ENCODE peak calls at places on chromosomes 4 and X, in four cellular contexts. F is GM23248, T is right atrium auricular region, Y is heart left ventricle. W is an unnamed sample.

GRCh38 chrX:38341442-38341841 is 11.0 kb upstream of the OTC start:
- DNase-seq in Y (no peak), T (no peak), F (no peak), W (no peak)

GRCh38 chrX:48972214-48973164 is 845 bp upstream of the KCND1 start:
- DNase-seq in F (peak; percentile 59), Y (peak; percentile 24), T (no peak), W (peak; percentile 47)

GRCh38 chrX:30373951-30374350 is 64.8 kb upstream of the NR0B1 start:
- DNase-seq in T (no peak), Y (no peak), F (no peak), W (no peak)

GRCh38 chrX:129522184-129523059 is 868 bp downstream of the SMARCA1 start:
- DNase-seq in Y (peak; percentile 58), F (peak; percentile 81), T (no peak), W (peak; percentile 77)

GRCh38 chr4:20020049-20020448 is 231.7 kb upstream of the SLIT2 start:
- DNase-seq in T (no peak), Y (no peak), F (no peak), W (no peak)

GRCh38 chrX:1453951-1454785 is 1.5 kb upstream of the ASMTL start:
- DNase-seq in F (peak; percentile 83), T (peak; percentile 87), Y (peak; percentile 86), W (peak; percentile 84)

GRCh38 chr4:105657117-105657765 is 51.2 kb downstream of the INTS12 start:
- DNase-seq in Y (no peak), F (no peak), T (no peak), W (no peak)

GRCh38 chr4:41346306-41347061 is 89.8 kb downstream of the UCHL1 start:
- DNase-seq in T (no peak), F (peak; percentile 36), Y (no peak), W (no peak)

GRCh38 chrX:13078739-13079444 is 34.5 kb upstream of the FAM9C start:
- DNase-seq in Y (peak; percentile 40), F (peak; percentile 82), T (peak; percentile 65), W (peak; percentile 64)

GRCh38 chr4:148376151-148376550 is 66.1 kb downstream of the NR3C2 start:
- DNase-seq in T (peak; percentile 62), F (no peak), Y (peak; percentile 37), W (no peak)

GRCh38 chr4:8171941-8172924 is 13.6 kb upstream of the ABLIM2 start:
- DNase-seq in T (no peak), Y (no peak), F (no peak), W (no peak)

GRCh38 chr4:82939414-82939813 is 38.9 kb downstream of the THAP9 start:
- DNase-seq in F (no peak), T (no peak), Y (no peak), W (no peak)

GRCh38 chr4:130092187-130093015 is 996.4 kb downstream of the C4orf33 start:
- DNase-seq in T (no peak), Y (no peak), F (no peak), W (no peak)

GRCh38 chr4:133186845-133187244 is 37.8 kb downstream of the PCDH10 start:
- DNase-seq in Y (no peak), T (no peak), F (peak; percentile 38), W (no peak)

GRCh38 chr4:173609158-173609557 is 79.1 kb upstream of the HAND2 start:
- DNase-seq in Y (no peak), F (no peak), T (no peak), W (no peak)

GRCh38 chr4:124910327-124910726 is 197.8 kb upstream of the ANKRD50 start:
- DNase-seq in Y (no peak), F (no peak), T (no peak), W (no peak)

GRCh38 chrX:69568828-69569227 is 47.1 kb upstream of the EDA start:
- DNase-seq in F (no peak), Y (no peak), T (no peak), W (no peak)

DNA sequence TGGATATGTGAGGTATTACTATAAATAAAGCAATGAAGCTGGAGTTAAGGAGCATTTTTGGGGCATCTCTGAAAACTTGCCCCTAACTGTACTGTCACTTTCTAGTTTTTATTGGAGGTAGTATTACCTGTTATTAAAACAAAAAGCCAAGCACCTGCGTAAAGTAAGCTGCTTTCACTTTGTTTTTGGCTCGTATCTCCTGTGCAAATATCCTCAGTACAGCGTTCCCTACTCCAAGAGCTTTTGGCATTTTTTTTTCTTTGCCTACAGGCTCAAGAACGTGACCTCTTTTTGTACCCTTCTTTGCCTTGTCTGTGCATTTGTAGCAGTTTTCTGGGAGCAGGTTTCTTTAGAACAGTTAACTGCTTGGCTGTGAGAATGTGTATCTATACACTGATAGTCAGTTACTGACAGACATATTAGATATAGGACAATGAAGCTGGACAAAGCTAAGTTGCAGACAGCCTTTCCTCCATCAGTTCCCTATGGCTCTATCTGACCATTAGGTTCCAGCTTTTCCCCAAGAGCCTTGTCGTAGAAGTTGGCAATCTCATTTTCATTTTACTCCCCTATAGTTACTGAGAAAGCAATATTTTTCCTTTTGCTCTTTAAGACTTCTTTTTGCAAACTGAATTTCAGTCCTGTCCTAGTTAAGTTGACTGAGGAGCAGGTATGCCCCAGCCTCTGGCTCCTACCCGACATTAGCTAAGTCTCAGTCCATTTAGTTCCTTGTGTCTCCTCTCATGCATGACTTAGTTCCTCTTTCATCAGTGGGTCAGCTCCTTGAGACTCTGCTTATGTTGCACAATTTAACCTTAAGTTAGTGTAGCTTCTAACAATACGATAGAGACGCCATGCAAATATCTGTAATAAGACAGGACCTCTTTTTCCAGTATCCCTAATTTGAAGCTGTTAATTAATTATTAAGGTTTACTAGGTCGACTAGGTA is 71.5 kb upstream of the HPRT1 start:
- DNase-seq in T (no peak), F (no peak), Y (no peak), W (no peak)
- H3K27ac ChIP-seq in T (no peak overlapping the region), F (no peak overlapping the region), Y (no peak overlapping the region), W (no peak overlapping the region)

GRCh38 chr4:181006509-181007290 is 1236.5 kb upstream of the TENM3 start:
- DNase-seq in F (peak; percentile 42), T (no peak), Y (no peak), W (no peak)
- H3K4me3 ChIP-seq in F (peak overlapping the region; percentile 68), T (no peak overlapping the region), Y (no peak overlapping the region), W (peak overlapping the region; percentile 4)

GRCh38 chr4:14023901-14024300 is 396.4 kb upstream of the BOD1L1 start:
- DNase-seq in T (no peak), F (no peak), Y (no peak), W (no peak)
- H3K9me3 ChIP-seq in T (no peaks in the 10 kb centered on the region), F (no peaks in the 10 kb centered on the region), Y (no peaks in the 10 kb centered on the region), W (no peaks in the 10 kb centered on the region)

GRCh38 chr4:76666940-76667532 is 230.9 kb downstream of the SOWAHB start:
- DNase-seq in F (peak; percentile 6), Y (no peak), T (no peak), W (no peak)
- H3K27ac ChIP-seq in F (no peak overlapping the region), Y (no peak overlapping the region), T (no peak overlapping the region), W (no peak overlapping the region)

DNA sequence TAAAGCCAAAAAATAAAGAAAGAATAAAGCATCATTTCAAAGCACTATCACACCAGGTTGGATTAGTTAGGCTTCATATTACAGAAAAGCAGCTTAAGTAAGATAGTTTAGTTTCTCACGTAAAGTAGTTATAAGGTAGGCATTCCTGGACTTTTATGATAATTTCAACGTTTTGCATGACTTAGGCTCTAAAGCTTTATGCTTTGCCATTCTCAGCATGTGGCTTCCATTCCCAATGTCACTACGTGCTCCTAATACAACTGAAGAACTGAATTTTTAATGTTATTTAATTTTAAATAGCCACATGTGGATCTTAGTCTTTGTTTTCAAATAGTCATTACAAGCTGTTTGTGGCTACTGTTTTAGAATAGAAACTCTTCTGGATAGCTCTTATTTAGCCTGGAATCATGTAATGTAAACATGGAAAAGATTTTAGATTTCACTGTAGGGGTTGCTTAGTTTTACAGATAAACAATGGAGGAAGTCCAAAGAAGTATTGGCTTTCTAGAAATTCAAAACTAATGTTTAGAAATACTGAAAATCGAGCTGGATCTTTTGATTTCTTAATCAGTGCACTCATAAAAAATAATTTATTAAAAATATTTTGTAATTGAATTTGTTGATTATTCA is 710.0 kb downstream of the IL1RAPL1 start:
- DNase-seq in F (no peak), Y (no peak), T (no peak), W (no peak)
- H3K4me3 ChIP-seq in F (no peak overlapping the region), Y (no peak overlapping the region), T (no peak overlapping the region), W (no peak overlapping the region)

GRCh38 chrX:155389634-155390033 is 7.7 kb downstream of the F8A2 start:
- DNase-seq in Y (no peak), T (no peak), F (no peak), W (no peak)
- H3K9me3 ChIP-seq in Y (no peaks in the 10 kb centered on the region), T (no peaks in the 10 kb centered on the region), F (no peaks in the 10 kb centered on the region), W (no peaks in the 10 kb centered on the region)

GRCh38 chr4:69239092-69239491 is 24.5 kb upstream of the UGT2B11 start:
- DNase-seq in F (no peak), Y (no peak), T (no peak), W (no peak)
- H3K27ac ChIP-seq in F (no peak overlapping the region), Y (no peak overlapping the region), T (no peak overlapping the region), W (no peak overlapping the region)

GRCh38 chrX:127574829-127575228 is 477.4 kb downstream of the ACTRT1 start:
- DNase-seq in F (no peak), T (no peak), Y (no peak), W (no peak)
- H3K4me3 ChIP-seq in F (no peak overlapping the region), T (no peak overlapping the region), Y (no peak overlapping the region), W (no peak overlapping the region)

GRCh38 chrX:10130354-10130753 is 26.4 kb upstream of the CLCN4 start:
- DNase-seq in T (no peak), Y (no peak), F (no peak), W (no peak)
- H3K9me3 ChIP-seq in T (no peaks in the 10 kb centered on the region), Y (no peaks in the 10 kb centered on the region), F (no peaks in the 10 kb centered on the region), W (no peaks in the 10 kb centered on the region)